ENCODE peak calls at places on chromosomes 3 and 15, in eight cellular contexts. X, G, N, D, J, E, W and C are unnamed samples.

GRCh38 chr3:16177962-16178627 is 3.6 kb downstream of the GALNT15 start:
- DNase-seq in X (peak), G (peak), N (peak), D (peak), J (peak), E (peak), W (peak), C (peak)

GRCh38 chr3:89262561-89262960 is 155.1 kb downstream of the EPHA3 start:
- DNase-seq in X (no peak), G (no peak), N (no peak), D (no peak), J (no peak), E (no peak), W (no peak), C (no peak)

GRCh38 chr15:65336767-65337435 is 32.4 kb downstream of the RNU5B-1 start:
- DNase-seq in X (no peak), G (no peak), N (no peak), D (peak), J (no peak), E (no peak), W (no peak), C (no peak)

GRCh38 chr3:53890726-53891499 is 746 bp downstream of the SELENOK start:
- DNase-seq in X (peak), G (peak), N (no peak), D (no peak), J (peak), E (peak), W (peak), C (no peak)

GRCh38 chr3:108818404-108818803 is 4.2 kb upstream of the TRAT1 start:
- DNase-seq in X (no peak), G (peak), N (no peak), D (no peak), J (peak), E (no peak), W (peak), C (peak)

GRCh38 chr3:143970773-143971366 is 753 bp upstream of the DIPK2A start:
- DNase-seq in X (peak), G (peak), N (peak), D (peak), J (no peak), E (peak), W (peak), C (peak)

GRCh38 chr3:196555295-196555694 is 13.1 kb downstream of the WDR53 start:
- DNase-seq in X (no peak), G (no peak), N (no peak), D (no peak), J (no peak), E (no peak), W (no peak), C (no peak)

GRCh38 chr3:141643816-141644215 is 94.3 kb upstream of the RNF7 start:
- DNase-seq in X (no peak), G (no peak), N (no peak), D (no peak), J (no peak), E (no peak), W (no peak), C (no peak)

GRCh38 chr3:10575601-10576160 is 70.3 kb upstream of the ATP2B2 start:
- DNase-seq in X (no peak), G (no peak), N (no peak), D (no peak), J (no peak), E (no peak), W (no peak), C (no peak)

GRCh38 chr3:128426128-128426921 is 40.4 kb downstream of the DNAJB8 start:
- DNase-seq in X (peak), G (no peak), N (no peak), D (peak), J (peak), E (peak), W (peak), C (peak)

GRCh38 chr3:138440596-138440995 is 6.2 kb downstream of the ESYT3 start:
- DNase-seq in X (no peak), G (no peak), N (no peak), D (no peak), J (no peak), E (no peak), W (no peak), C (no peak)

GRCh38 chr15:31340047-31340446 is 13.4 kb downstream of the KLF13 start:
- DNase-seq in X (no peak), G (no peak), N (no peak), D (peak), J (no peak), E (no peak), W (no peak), C (no peak)

GRCh38 chr3:134463676-134464611 is 21.8 kb downstream of the ANAPC13 start:
- DNase-seq in X (peak), G (no peak), N (peak), D (no peak), J (no peak), E (no peak), W (peak), C (no peak)

GRCh38 chr3:60610441-60611112 is 640.7 kb downstream of the FHIT start:
- DNase-seq in X (peak), G (no peak), N (peak), D (no peak), J (no peak), E (no peak), W (peak), C (peak)

GRCh38 chr3:43246956-43247355 is 39.4 kb upstream of the SNRK start:
- DNase-seq in X (peak), G (peak), N (no peak), D (no peak), J (no peak), E (no peak), W (peak), C (no peak)

GRCh38 chr3:73568371-73568862 is 56.3 kb downstream of the PDZRN3 start:
- DNase-seq in X (no peak), G (no peak), N (no peak), D (no peak), J (no peak), E (no peak), W (no peak), C (no peak)

GRCh38 chr3:44712455-44713075 is at the start of gene ZNF502:
- DNase-seq in X (peak), G (peak), N (peak), D (peak), J (no peak), E (peak), W (peak), C (peak)

GRCh38 chr3:124409650-124410275 is 320.5 kb upstream of the UMPS start:
- DNase-seq in X (no peak), G (no peak), N (no peak), D (no peak), J (no peak), E (peak), W (no peak), C (peak)

GRCh38 chr15:80694624-80695098 is 449 bp upstream of the ABHD17C start:
- DNase-seq in X (peak), G (no peak), N (no peak), D (peak), J (no peak), E (peak), W (peak), C (no peak)

GRCh38 chr3:73549071-73549600 is 75.6 kb downstream of the PDZRN3 start:
- DNase-seq in X (no peak), G (no peak), N (no peak), D (no peak), J (no peak), E (no peak), W (no peak), C (no peak)

GRCh38 chr3:33883538-33884203 is 85.2 kb downstream of the PDCD6IP start:
- DNase-seq in X (no peak), G (no peak), N (no peak), D (no peak), J (peak), E (peak), W (no peak), C (peak)

GRCh38 chr3:53219897-53220483 is 35.8 kb downstream of the TKT start:
- DNase-seq in X (peak), G (peak), N (peak), D (peak), J (peak), E (peak), W (peak), C (peak)

GRCh38 chr15:63913786-63914185 is 80.0 kb upstream of the HERC1 start:
- DNase-seq in X (no peak), G (no peak), N (no peak), D (peak), J (no peak), E (no peak), W (no peak), C (no peak)

GRCh38 chr15:95170587-95171380 is 939.4 kb downstream of the MCTP2 start:
- DNase-seq in X (no peak), G (no peak), N (no peak), D (no peak), J (no peak), E (no peak), W (no peak), C (no peak)

GRCh38 chr3:67384790-67385397 is 269.5 kb downstream of the SUCLG2 start:
- DNase-seq in X (peak), G (no peak), N (no peak), D (peak), J (peak), E (peak), W (no peak), C (peak)

GRCh38 chr15:45376300-45376928 is 1.9 kb downstream of the GATM start:
- DNase-seq in X (no peak), G (no peak), N (no peak), D (no peak), J (no peak), E (no peak), W (no peak), C (no peak)

GRCh38 chr3:15750879-15751278 is 46.9 kb downstream of the ANKRD28 start:
- DNase-seq in X (no peak), G (no peak), N (no peak), D (no peak), J (no peak), E (no peak), W (no peak), C (no peak)

GRCh38 chr3:70716832-70717231 is 404.4 kb upstream of the MDFIC2 start:
- DNase-seq in X (peak), G (no peak), N (no peak), D (no peak), J (no peak), E (no peak), W (no peak), C (no peak)

GRCh38 chr3:10223676-10224639 is 24.3 kb upstream of the TATDN2 start:
- DNase-seq in X (no peak), G (peak), N (no peak), D (peak), J (peak), E (no peak), W (peak), C (no peak)

GRCh38 chr15:31228980-31229826 is 97.4 kb upstream of the KLF13 start:
- DNase-seq in X (no peak), G (peak), N (no peak), D (peak), J (peak), E (peak), W (peak), C (peak)

GRCh38 chr15:43251185-43251862 is 15.4 kb downstream of the TGM5 start:
- DNase-seq in X (no peak), G (no peak), N (no peak), D (no peak), J (no peak), E (no peak), W (no peak), C (no peak)

GRCh38 chr15:43255376-43255775 is 11.4 kb downstream of the TGM5 start:
- DNase-seq in X (no peak), G (no peak), N (no peak), D (no peak), J (no peak), E (no peak), W (no peak), C (no peak)

GRCh38 chr15:43256341-43256740 is 10.4 kb downstream of the TGM5 start:
- DNase-seq in X (no peak), G (no peak), N (no peak), D (no peak), J (no peak), E (no peak), W (no peak), C (no peak)

GRCh38 chr15:43251863-43252241 is 14.9 kb downstream of the TGM5 start:
- DNase-seq in X (no peak), G (no peak), N (no peak), D (no peak), J (no peak), E (no peak), W (no peak), C (no peak)

DNA sequence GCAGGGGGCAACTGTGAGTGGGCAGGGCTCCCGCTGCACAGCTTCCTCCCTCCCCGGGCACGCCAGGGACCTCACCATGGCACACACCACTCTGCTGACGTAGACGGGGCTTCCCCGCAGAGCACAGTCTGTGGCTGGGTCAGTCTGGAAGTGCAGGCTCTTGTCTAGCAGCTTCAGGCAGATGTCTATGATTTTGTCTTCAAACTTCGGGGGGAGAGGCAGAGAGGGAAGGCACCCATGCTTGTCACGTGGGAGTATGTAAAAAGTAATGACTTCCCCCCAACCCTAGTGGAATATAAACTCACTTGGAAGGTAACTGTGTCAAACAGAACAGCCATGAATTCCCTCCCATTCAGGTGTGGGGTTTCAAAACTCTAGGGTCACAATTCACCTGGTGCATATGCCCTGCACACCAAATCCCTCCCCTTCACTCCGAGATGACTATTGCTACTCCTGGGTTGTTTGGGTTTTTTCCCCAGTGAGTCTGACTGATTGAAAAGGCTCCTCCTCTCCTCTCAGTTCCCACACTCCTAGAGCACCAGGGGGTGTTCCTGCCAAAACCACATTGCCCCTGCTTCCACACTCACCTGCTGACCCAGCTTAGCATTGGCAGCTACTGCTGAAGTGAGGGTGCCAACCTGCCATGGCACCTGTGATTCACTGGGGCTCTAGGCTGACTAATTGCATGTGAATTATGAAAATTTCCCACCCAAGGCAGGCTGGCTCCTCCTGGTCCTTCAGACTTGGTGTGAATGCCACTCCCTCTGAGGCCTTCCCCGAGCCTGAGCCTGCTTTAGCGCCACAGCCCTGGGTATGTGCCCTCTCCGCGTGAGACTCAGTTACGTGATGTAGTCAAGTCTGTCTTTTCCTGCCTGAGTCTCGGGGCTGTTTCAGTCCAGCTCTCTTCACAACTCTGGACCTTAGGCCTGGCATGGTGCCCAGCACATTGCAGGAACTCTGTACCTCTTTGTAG is 13.0 kb downstream of the TGM5 start:
- DNase-seq in X (no peak), G (peak), N (no peak), D (peak), J (no peak), E (no peak), W (peak), C (peak)
- TF ChIP-seq POLR2A in X (no peak), G (no peak), N (no peak), D (no peak), J (no peak), E (no peak), W (no peak), C (no peak)

GRCh38 chr15:39585394-39585841 is 4.5 kb downstream of the THBS1 start:
- DNase-seq in X (no peak), G (no peak), N (no peak), D (no peak), J (no peak), E (no peak), W (peak), C (no peak)
- TF ChIP-seq POLR2A in X (no peak), G (no peak), N (no peak), D (no peak), J (no peak), E (no peak), W (no peak), C (no peak)

DNA sequence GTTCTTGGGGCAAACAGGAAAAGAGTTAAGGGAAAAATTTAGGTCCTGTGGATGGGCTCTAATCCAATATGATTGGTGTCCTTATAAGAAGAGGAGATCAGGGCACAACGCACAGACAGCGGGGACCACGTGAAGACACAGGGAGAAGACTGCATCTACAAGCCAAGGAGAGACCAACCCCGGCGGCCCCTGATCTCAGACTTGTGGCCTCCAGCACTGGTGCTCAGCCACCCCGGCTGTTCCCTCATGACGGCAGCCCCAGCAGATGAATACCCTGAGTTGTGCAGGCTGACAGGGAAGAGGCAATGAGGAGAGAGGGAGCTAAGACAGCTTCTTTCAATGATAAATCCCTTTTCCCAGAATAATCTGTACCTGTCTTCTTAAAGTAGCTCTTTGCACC is 33.3 kb upstream of the CGNL1 start:
- DNase-seq in X (no peak), G (no peak), N (no peak), D (no peak), J (no peak), E (no peak), W (no peak), C (no peak)
- TF ChIP-seq POLR2A in X (no peak), G (no peak), N (no peak), D (no peak), J (no peak), E (no peak), W (no peak), C (no peak)

GRCh38 chr3:122572940-122573412 is 4.5 kb upstream of the PARP15 start:
- DNase-seq in X (no peak), G (peak), N (no peak), D (no peak), J (peak), E (no peak), W (no peak), C (peak)

GRCh38 chr3:122578110-122578740 is 775 bp downstream of the PARP15 start:
- DNase-seq in X (no peak), G (no peak), N (no peak), D (no peak), J (no peak), E (no peak), W (no peak), C (no peak)

GRCh38 chr3:122576174-122576940 is 1.1 kb upstream of the PARP15 start:
- DNase-seq in X (no peak), G (peak), N (no peak), D (no peak), J (no peak), E (no peak), W (no peak), C (no peak)

GRCh38 chr3:122581622-122582021 is 4.2 kb downstream of the PARP15 start:
- DNase-seq in X (no peak), G (no peak), N (no peak), D (no peak), J (no peak), E (no peak), W (no peak), C (no peak)

GRCh38 chr3:122577409-122578028 is at the start of gene PARP15:
- DNase-seq in X (no peak), G (peak), N (no peak), D (peak), J (no peak), E (no peak), W (peak), C (no peak)
- TF ChIP-seq POLR2A in X (no peak), G (no peak), N (no peak), D (no peak), J (no peak), E (no peak), W (no peak), C (no peak)

GRCh38 chr15:69629631-69630161 is 177.1 kb downstream of the RPLP1 start:
- DNase-seq in X (no peak), G (peak), N (no peak), D (no peak), J (no peak), E (no peak), W (no peak), C (no peak)
- TF ChIP-seq POLR2A in X (no peak), G (no peak), N (no peak), D (no peak), J (no peak), E (no peak), W (no peak), C (no peak)

DNA sequence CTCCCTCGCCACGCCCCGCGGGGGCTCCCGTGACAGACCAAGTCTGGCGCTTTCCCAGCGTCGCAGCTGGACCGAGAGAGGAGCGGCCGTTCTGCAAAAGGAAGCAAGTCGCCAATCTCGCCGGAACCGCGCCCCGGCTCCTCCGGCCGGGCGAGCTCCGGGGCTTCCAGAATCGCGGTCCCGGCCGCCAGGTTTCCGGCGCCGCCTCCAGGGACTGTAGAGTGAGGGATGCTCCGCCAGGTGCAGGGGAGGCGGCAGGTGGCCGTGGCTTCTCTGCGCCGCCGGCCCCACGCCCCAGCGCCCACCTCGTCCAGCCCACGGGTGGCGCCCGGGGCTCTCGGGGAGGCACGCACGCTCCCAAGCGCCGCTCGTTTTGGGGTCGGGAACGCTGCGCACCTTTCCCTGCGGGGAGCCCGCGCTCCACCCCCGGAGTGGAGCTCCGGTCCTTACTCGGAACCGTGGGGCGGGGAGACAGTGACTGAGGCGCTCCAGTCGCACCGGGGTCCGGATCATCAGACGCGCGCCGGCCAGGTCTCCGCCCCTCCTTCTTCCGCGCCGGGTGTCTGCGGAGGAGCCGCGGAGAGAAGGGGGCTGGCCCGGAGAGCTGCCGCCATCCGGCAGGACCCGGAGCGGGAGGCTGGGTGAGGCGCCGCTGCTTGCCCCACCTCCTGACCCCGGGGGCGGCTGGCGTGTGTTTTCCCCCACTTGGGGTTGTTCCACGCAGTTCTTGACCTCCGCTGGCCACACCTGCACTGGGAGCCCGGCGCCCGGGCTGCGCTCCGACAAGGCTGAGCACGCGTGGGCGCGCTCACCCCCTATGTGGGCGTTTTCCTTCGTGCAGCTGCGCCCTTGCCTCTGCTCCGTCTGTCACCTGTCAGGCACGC is at the start of gene MCF2L2:
- DNase-seq in X (peak), G (peak), N (peak), D (peak), J (no peak), E (peak), W (peak), C (no peak)
- TF ChIP-seq POLR2A in X (no peak), G (no peak), N (no peak), D (no peak), J (no peak), E (no peak), W (no peak), C (no peak)